ENCODE peak calls at places on chromosomes 6 and 20, in four cellular contexts. X is tibial nerve, C is GM23248, G is fibroblast of pulmonary artery. D is an unnamed sample.
A peak's percentile ranks its signal among the peaks of the same experiment; 100 is the strongest.

GRCh38 chr6:34688956-34689355 is 7.6 kb downstream of the ILRUN start:
- DNase-seq in X (no peak), G (no peak), C (no peak), D (no peak)

GRCh38 chr20:23626040-23626620 is 11.6 kb downstream of the CST3 start:
- DNase-seq in X (peak; percentile 54), G (no peak), C (peak; percentile 61), D (peak; percentile 41)

GRCh38 chr6:100202417-100203194 is 208.6 kb upstream of the MCHR2 start:
- DNase-seq in C (peak; percentile 94), G (peak; percentile 94), X (no peak), D (peak; percentile 97)

GRCh38 chr6:30091577-30092381 is 16.2 kb upstream of the RNF39 start:
- DNase-seq in G (peak; percentile 52), X (no peak), C (peak; percentile 89), D (peak; percentile 75)

GRCh38 chr20:1824834-1825233 is 70.4 kb upstream of the SIRPA start:
- DNase-seq in X (no peak), C (no peak), G (peak; percentile 60), D (no peak)

GRCh38 chr6:19999319-20000191 is 162.4 kb downstream of the ID4 start:
- DNase-seq in C (peak; percentile 18), G (peak; percentile 2), X (no peak), D (peak; percentile 1)

GRCh38 chr6:122381494-122382083 is 17.9 kb upstream of the HSF2 start:
- DNase-seq in G (peak; percentile 86), X (peak; percentile 34), C (peak; percentile 84), D (peak; percentile 86)

GRCh38 chr20:1624811-1625690 is 5.2 kb upstream of the SIRPB1 start:
- DNase-seq in G (no peak), C (no peak), X (no peak), D (no peak)

GRCh38 chr6:76876922-76877553 is 586.3 kb downstream of the HTR1B start:
- DNase-seq in C (peak; percentile 24), G (peak; percentile 68), X (no peak), D (peak; percentile 77)

GRCh38 chr20:32456869-32457421 is 98.8 kb downstream of the ASXL1 start:
- DNase-seq in X (no peak), G (peak; percentile 53), C (peak; percentile 71), D (peak; percentile 43)

GRCh38 chr6:57423468-57423867 is 106.0 kb downstream of the PRIM2 start:
- DNase-seq in C (no peak), G (no peak), X (no peak), D (no peak)
- H3K4me3 ChIP-seq in C (no peak overlapping the region), G (no peak overlapping the region), X (no peak overlapping the region), D (no peak overlapping the region)

DNA sequence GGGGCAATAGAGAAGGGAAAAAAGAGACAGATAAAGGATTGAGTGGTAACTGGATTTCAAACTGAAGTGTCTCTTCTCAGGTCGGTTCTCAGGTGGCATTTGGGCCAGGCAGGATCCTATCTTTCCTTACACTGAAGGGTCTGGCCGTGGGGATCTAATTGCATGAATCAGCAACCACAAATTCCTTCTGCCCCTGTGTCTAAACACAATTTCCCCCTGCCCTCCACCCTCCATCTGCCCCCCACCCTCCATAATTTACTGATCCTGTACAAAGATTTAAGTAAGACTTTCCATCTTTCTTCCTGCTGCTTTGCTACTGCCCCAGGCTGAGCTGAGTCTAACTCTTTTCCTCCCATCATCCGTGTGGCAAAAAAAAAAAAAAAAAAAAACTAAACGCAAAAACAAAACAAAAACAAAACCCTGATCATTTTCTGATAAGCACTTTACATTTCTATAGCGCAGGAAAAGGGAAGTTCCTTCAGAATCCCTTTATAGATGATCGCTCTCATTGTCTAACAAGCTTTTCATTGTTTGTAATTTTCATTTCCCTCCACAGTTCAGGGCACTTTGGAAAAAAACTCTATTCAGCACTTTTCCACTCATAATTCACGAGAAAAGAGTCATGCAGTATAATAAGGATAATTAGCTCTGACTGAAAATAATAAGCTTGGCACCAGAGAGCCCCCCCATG is 89.2 kb upstream of the ATXN1 start:
- DNase-seq in X (no peak), G (no peak), C (no peak), D (no peak)
- H3K4me3 ChIP-seq in X (no peak overlapping the region), G (no peak overlapping the region), C (no peak overlapping the region), D (no peak overlapping the region)

GRCh38 chr6:149045404-149045803 is 272.1 kb upstream of the TAB2 start:
- DNase-seq in G (no peak), C (no peak), X (no peak), D (no peak)
- H3K4me3 ChIP-seq in G (no peak overlapping the region), C (no peak overlapping the region), X (no peak overlapping the region), D (no peak overlapping the region)

GRCh38 chr6:135358907-135359459 is 138.6 kb downstream of the AHI1 start:
- DNase-seq in C (peak; percentile 64), G (peak; percentile 33), X (no peak), D (peak; percentile 23)

GRCh38 chr6:135360222-135360621 is 137.3 kb downstream of the AHI1 start:
- DNase-seq in G (no peak), X (no peak), C (no peak), D (no peak)

GRCh38 chr6:135362124-135362523 is 135.4 kb downstream of the AHI1 start:
- DNase-seq in G (no peak), C (no peak), X (no peak), D (no peak)

GRCh38 chr6:135354407-135354806 is 143.1 kb downstream of the AHI1 start:
- DNase-seq in G (no peak), X (no peak), C (no peak), D (no peak)

GRCh38 chr6:135358251-135358821 is 139.2 kb downstream of the AHI1 start:
- DNase-seq in G (peak; percentile 90), C (peak; percentile 96), X (no peak), D (peak; percentile 98)
- H3K4me3 ChIP-seq in G (peak overlapping the region; percentile 5), C (peak overlapping the region; percentile 61), X (no peak overlapping the region), D (peak overlapping the region; percentile 29)

GRCh38 chr20:48339986-48340884 is 487.6 kb downstream of the PREX1 start:
- DNase-seq in C (no peak), X (no peak), G (no peak), D (no peak)

GRCh38 chr20:48340915-48341314 is 486.9 kb downstream of the PREX1 start:
- DNase-seq in C (no peak), X (no peak), G (no peak), D (no peak)

GRCh38 chr20:48336647-48337046 is 491.2 kb downstream of the PREX1 start:
- DNase-seq in C (no peak), G (no peak), X (no peak), D (no peak)

GRCh38 chr20:48338717-48339116 is 489.1 kb downstream of the PREX1 start:
- DNase-seq in C (peak; percentile 76), G (peak; percentile 77), X (no peak), D (peak; percentile 61)

DNA sequence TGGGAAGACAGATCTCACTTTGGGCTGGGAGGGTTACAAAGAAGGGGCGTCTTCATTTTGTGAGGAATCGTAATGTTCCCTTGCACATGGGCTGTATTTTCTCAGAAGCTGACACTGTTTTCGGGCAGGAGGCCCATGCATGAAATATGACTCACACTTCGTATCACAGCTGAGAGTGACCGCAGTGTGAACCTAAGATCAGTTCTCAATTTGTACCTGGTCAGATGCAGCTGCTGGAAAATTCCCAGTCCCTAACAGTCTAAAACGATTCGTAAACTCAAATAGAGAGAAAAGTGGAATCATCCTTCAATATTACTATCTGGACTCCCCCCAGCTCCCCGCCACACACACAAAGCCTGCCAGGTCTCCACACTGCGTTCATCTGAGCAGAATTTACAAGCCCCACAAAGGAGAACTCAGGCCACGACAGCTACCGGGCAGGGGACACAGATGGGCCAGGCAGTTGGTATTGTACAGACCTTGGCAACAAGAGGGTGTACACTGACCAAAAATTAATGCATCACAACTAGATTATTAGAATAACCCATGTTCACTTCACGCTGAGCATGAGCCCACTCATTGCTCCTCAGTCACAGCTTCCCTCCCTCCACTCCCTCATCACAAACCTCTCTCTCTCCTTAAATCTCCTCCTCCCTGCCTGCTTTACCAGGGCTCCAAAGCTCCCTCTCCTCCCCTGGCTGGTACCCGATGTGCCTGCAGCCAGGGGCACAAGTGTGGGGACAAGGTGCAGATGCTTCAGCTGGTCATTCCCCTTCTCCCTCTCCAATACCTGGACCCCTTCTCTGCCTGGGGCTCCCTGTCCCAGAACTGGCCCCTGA is 488.4 kb downstream of the PREX1 start:
- DNase-seq in C (peak; percentile 75), G (peak; percentile 77), X (no peak), D (peak; percentile 59)
- H3K4me3 ChIP-seq in C (peak overlapping the region; percentile 14), G (no peak overlapping the region), X (no peak overlapping the region), D (no peak overlapping the region)

GRCh38 chr6:75207211-75207984 is 1.5 kb upstream of the COL12A1 start:
- DNase-seq in G (peak; percentile 39), C (peak; percentile 73), X (no peak), D (peak; percentile 24)

GRCh38 chr6:75204959-75205775 is 686 bp downstream of the COL12A1 start:
- DNase-seq in X (peak; percentile 33), G (peak; percentile 79), C (peak; percentile 90), D (peak; percentile 79)

GRCh38 chr6:75205776-75206334 is at the start of gene COL12A1:
- DNase-seq in C (peak; percentile 99), X (peak; percentile 94), G (peak; percentile 99), D (peak; percentile 99)

GRCh38 chr6:75204222-75204958 is 1.5 kb downstream of the COL12A1 start:
- DNase-seq in G (peak; percentile 97), X (peak; percentile 64), C (peak; percentile 97), D (peak; percentile 97)

DNA sequence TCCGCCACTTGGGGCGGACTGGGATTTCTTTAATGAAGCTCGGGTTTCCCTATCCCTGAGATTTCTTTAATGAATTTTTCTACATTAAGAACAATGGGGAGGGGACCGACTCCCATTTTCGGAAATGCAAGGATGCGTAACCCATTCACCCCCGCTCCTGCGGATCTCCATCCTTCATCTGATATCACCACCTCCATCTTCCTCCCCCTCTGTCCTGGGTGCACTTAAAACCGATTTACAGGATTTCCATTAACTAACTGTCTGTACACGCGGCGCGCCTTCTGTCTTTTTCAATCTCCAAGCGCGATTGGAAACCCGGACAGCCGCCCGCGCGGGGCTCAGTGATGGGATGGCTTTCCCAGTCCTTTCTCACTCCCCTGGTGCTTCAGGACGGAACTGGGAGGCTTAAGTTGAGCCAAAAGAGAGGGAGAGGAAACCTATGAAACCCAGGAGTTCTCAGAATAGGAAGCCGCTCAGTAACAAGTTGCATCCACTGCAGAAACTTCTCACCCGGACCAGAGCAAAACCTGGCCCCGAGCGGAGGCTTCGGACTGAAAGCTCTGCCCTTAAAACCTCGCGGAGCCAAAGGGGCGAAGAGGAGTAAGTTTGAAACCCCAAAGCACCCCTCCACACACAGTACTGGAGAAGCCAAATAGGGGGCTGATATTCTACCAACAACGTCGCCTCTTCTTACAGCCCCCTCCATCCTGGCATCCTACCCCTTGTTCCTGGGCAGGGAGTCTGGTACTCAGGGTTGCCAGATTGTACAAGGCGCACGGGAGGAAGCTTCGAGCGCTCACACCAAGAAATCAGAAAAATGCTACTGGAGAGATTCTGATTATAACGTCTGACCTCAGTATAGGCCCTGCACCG is 721 bp upstream of the COL12A1 start:
- DNase-seq in X (no peak), G (peak; percentile 43), C (peak; percentile 81), D (peak; percentile 48)
- H3K4me3 ChIP-seq in X (peak overlapping the region; percentile 64), G (peak overlapping the region; percentile 67), C (peak overlapping the region; percentile 98), D (peak overlapping the region; percentile 79)

DNA sequence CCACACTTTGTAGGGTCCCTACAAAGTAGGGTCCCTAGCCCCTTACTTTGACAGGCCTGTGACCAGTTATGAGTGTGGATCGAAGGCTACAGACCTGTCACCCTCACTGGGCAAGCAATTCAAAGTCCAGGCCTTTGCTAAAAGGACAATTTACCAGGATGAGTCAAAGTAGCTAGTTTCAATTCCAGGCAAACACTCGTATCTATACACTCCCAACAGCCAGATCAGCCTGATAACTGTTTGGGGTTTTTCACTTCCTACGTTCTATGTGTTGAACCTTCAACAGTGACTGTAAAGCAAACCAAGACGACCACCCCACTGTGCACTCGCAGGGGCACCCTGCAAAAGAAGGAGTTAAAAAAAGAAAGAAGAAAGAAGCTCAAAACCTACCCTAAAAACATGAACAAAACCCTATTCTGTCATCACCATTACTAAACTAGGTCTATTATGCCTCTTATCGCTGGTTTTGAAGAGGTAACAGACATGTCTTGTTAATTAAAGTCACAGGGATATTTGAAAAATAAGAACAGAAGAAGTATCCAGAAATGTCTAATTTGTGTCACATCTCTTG is 3.2 kb downstream of the GFOD1 start:
- DNase-seq in C (no peak), G (no peak), X (no peak), D (no peak)
- H3K4me3 ChIP-seq in C (no peak overlapping the region), G (peak overlapping the region; percentile 93), X (no peak overlapping the region), D (peak overlapping the region; percentile 93)